ENCODE peak calls at places on chromosomes 5 and 9, in five cellular contexts. U is gastrocnemius medialis, L is progenitor cell of endocrine pancreas, Z is kidney, K is GM12865. M is an unnamed sample.

GRCh38 chr9:131236161-131236560 is 40.1 kb downstream of the FAM78A start:
- DNase-seq in U (no peak), L (no peak), Z (peak), K (no peak), M (no peak)

GRCh38 chr9:124708070-124708469 is 63.0 kb downstream of the NR6A1 start:
- DNase-seq in U (no peak), L (no peak), Z (no peak), K (no peak), M (no peak)

GRCh38 chr9:135480071-135480941 is 724 bp downstream of the PPP1R26 start:
- DNase-seq in U (no peak), L (no peak), Z (no peak), K (no peak), M (no peak)

GRCh38 chr5:131640043-131640856 is 5.2 kb upstream of the RAPGEF6 start:
- DNase-seq in U (no peak), L (no peak), Z (no peak), K (peak), M (peak)

GRCh38 chr9:107336718-107337360 is 53.8 kb downstream of the RAD23B start:
- DNase-seq in U (peak), L (no peak), Z (no peak), K (no peak), M (peak)

GRCh38 chr5:104130320-104130719 is 567.7 kb upstream of the NUDT12 start:
- DNase-seq in U (no peak), L (no peak), Z (no peak), K (no peak), M (no peak)

GRCh38 chr9:92807757-92808725 is 43.4 kb upstream of the BICD2 start:
- DNase-seq in U (no peak), L (no peak), Z (no peak), K (no peak), M (no peak)

GRCh38 chr9:95574176-95574575 is 57.4 kb upstream of the PTCH1 start:
- DNase-seq in U (no peak), L (no peak), Z (no peak), K (no peak), M (no peak)

GRCh38 chr5:171984748-171985419 is 21.6 kb downstream of the FBXW11 start:
- DNase-seq in U (no peak), L (no peak), Z (no peak), K (peak), M (peak)

GRCh38 chr9:130854086-130854485 is 19.0 kb downstream of the ABL1 start:
- DNase-seq in U (no peak), L (no peak), Z (no peak), K (no peak), M (no peak)

GRCh38 chr5:10703676-10704075 is 57.4 kb downstream of the DAP start:
- DNase-seq in U (no peak), L (no peak), Z (peak), K (no peak), M (no peak)

GRCh38 chr5:134568761-134569725 is 43.6 kb downstream of the JADE2 start:
- DNase-seq in U (peak), L (no peak), Z (peak), K (no peak), M (no peak)

GRCh38 chr9:70438341-70438924 is 24.0 kb upstream of the KLF9 start:
- DNase-seq in U (peak), L (no peak), Z (peak), K (no peak), M (peak)

GRCh38 chr5:172944741-172945140 is 14.5 kb upstream of the RPL26L1 start:
- DNase-seq in U (no peak), L (no peak), Z (peak), K (no peak), M (no peak)

GRCh38 chr5:53038196-53038847 is 49.2 kb downstream of the ITGA2 start:
- DNase-seq in U (no peak), L (no peak), Z (no peak), K (no peak), M (peak)

GRCh38 chr5:151234476-151235238 is 10.8 kb upstream of the CCDC69 start:
- DNase-seq in U (peak), L (no peak), Z (peak), K (peak), M (no peak)

GRCh38 chr5:103207653-103208052 is 50.9 kb upstream of the MACIR start:
- DNase-seq in U (no peak), L (no peak), Z (no peak), K (no peak), M (no peak)

GRCh38 chr9:137303031-137303892 is 1.2 kb upstream of the NRARP start:
- DNase-seq in U (no peak), L (peak), Z (peak), K (no peak), M (peak)

GRCh38 chr5:160657622-160658458 is 194.2 kb downstream of the ATP10B start:
- DNase-seq in U (no peak), L (no peak), Z (no peak), K (no peak), M (no peak)

GRCh38 chr9:34381323-34381722 is 4.6 kb upstream of the MYORG start:
- DNase-seq in U (no peak), L (no peak), Z (no peak), K (no peak), M (no peak)

GRCh38 chr9:138096192-138096845 is 218.7 kb downstream of the CACNA1B start:
- DNase-seq in U (no peak), L (no peak), Z (peak), K (no peak), M (no peak)

GRCh38 chr9:113562653-113563381 is 99.3 kb downstream of the RGS3 start:
- DNase-seq in U (peak), L (no peak), Z (no peak), K (no peak), M (no peak)

GRCh38 chr5:125005287-125005686 is 258.8 kb upstream of the ZNF608 start:
- DNase-seq in U (no peak), L (no peak), Z (no peak), K (peak), M (no peak)

GRCh38 chr5:13987843-13988464 is 43.5 kb upstream of the DNAH5 start:
- DNase-seq in U (peak), L (peak), Z (no peak), K (peak), M (no peak)

GRCh38 chr9:133962341-133962740 is 29.8 kb downstream of the VAV2 start:
- DNase-seq in U (no peak), L (no peak), Z (peak), K (no peak), M (no peak)

GRCh38 chr5:3311443-3311842 is 284.2 kb upstream of the IRX1 start:
- DNase-seq in U (no peak), L (no peak), Z (no peak), K (no peak), M (peak)

GRCh38 chr9:113509463-113509862 is 45.9 kb downstream of the RGS3 start:
- DNase-seq in U (no peak), L (no peak), Z (no peak), K (no peak), M (no peak)

GRCh38 chr9:133103183-133103986 is 17.7 kb downstream of the RALGDS start:
- DNase-seq in U (peak), L (peak), Z (peak), K (peak), M (no peak)

GRCh38 chr5:163506726-163507125 is 1.3 kb downstream of the MAT2B start:
- DNase-seq in U (no peak), L (no peak), Z (no peak), K (peak), M (peak)

GRCh38 chr9:35553670-35554543 is 51.2 kb upstream of the TESK1 start:
- DNase-seq in U (peak), L (peak), Z (peak), K (peak), M (no peak)

GRCh38 chr5:126780165-126780827 is 3.4 kb downstream of the LMNB1 start:
- DNase-seq in U (no peak), L (no peak), Z (no peak), K (peak), M (peak)

GRCh38 chr9:92983984-92984589 is 36.8 kb downstream of the FGD3 start:
- DNase-seq in U (no peak), L (no peak), Z (no peak), K (peak), M (no peak)

GRCh38 chr5:107546685-107547084 is 124.1 kb downstream of the EFNA5 start:
- DNase-seq in U (no peak), L (no peak), Z (no peak), K (no peak), M (no peak)
- TF ChIP-seq CTCF in U (no peak), L (no peak), Z (no peak), K (no peak), M (no peak)

GRCh38 chr9:127942152-127943010 is 4.7 kb upstream of the DPM2 start:
- DNase-seq in U (peak), L (peak), Z (peak), K (peak), M (no peak)
- TF ChIP-seq CTCF in U (peak), L (peak), Z (peak), K (peak), M (peak)

GRCh38 chr5:1521671-1522600 is 1.8 kb downstream of the LPCAT1 start:
- DNase-seq in U (peak), L (no peak), Z (peak), K (no peak), M (peak)
- TF ChIP-seq CTCF in U (no peak), L (no peak), Z (no peak), K (no peak), M (no peak)

GRCh38 chr5:148125641-148126040 is 42.7 kb upstream of the SPINK14 start:
- DNase-seq in U (no peak), L (no peak), Z (no peak), K (peak), M (peak)
- TF ChIP-seq CTCF in U (no peak), L (no peak), Z (no peak), K (no peak), M (peak)

GRCh38 chr5:142014911-142015584 is 2.2 kb upstream of the GNPDA1 start:
- DNase-seq in U (no peak), L (no peak), Z (no peak), K (peak), M (peak)
- TF ChIP-seq CTCF in U (peak), L (peak), Z (peak), K (peak), M (peak)

GRCh38 chr5:140075371-140075770 is 32.3 kb upstream of the NRG2 start:
- DNase-seq in U (no peak), L (no peak), Z (no peak), K (no peak), M (no peak)
- TF ChIP-seq CTCF in U (no peak), L (no peak), Z (no peak), K (peak), M (peak)